ENCODE peak calls at places on chromosomes 12 and 14, in ten cellular contexts. Z is cardiac muscle cell, H is AG09309, E is tibial nerve, G is stomach, S is hepatocyte, X is cardiac fibroblast, Q is GM23338, O is WTC11, V is right lobe of liver. W is an unnamed sample.
A peak's percentile ranks its signal among the peaks of the same experiment; 100 is the strongest.

GRCh38 chr12:32322354-32322753 is 77.0 kb upstream of the FGD4 start:
- DNase-seq in Z (no peak), H (no peak), E (no peak), G (no peak), S (no peak), X (no peak), Q (no peak), O (no peak), V (no peak), W (no peak)

GRCh38 chr12:76927170-76927784 is 48.5 kb upstream of the CSRP2 start:
- DNase-seq in Z (peak; percentile 54), H (no peak), E (no peak), G (peak; percentile 28), S (peak; percentile 35), X (peak; percentile 68), Q (peak; percentile 90), O (peak; percentile 85), V (peak; percentile 46), W (peak; percentile 63)

GRCh38 chr12:115464008-115464672 is 780.2 kb upstream of the TBX3 start:
- DNase-seq in Z (no peak), H (no peak), E (no peak), G (no peak), S (peak; percentile 46), X (no peak), Q (no peak), O (no peak), V (no peak), W (no peak)

GRCh38 chr12:39103552-39104165 is 198.3 kb upstream of the CPNE8 start:
- DNase-seq in Z (peak; percentile 82), H (peak; percentile 11), E (no peak), G (no peak), S (peak; percentile 86), X (peak; percentile 69), Q (peak; percentile 87), O (no peak), V (no peak), W (peak; percentile 87)

GRCh38 chr12:92978607-92979006 is 49.5 kb upstream of the EEA1 start:
- DNase-seq in Z (no peak), H (no peak), E (no peak), G (no peak), S (no peak), X (no peak), Q (no peak), O (no peak), V (no peak), W (no peak)

GRCh38 chr12:132398386-132398991 is 69.1 kb upstream of the GALNT9 start:
- DNase-seq in Z (no peak), H (no peak), E (no peak), G (no peak), S (no peak), X (no peak), Q (no peak), O (no peak), V (peak; percentile 17), W (no peak)

GRCh38 chr12:120039711-120040110 is 50.7 kb downstream of the BICDL1 start:
- DNase-seq in Z (no peak), H (no peak), E (no peak), G (no peak), S (no peak), X (no peak), Q (peak; percentile 69), O (no peak), V (no peak), W (no peak)

GRCh38 chr14:23559921-23560520 is 4.0 kb downstream of the THTPA start:
- DNase-seq in Z (no peak), H (no peak), E (no peak), G (no peak), S (no peak), X (no peak), Q (no peak), O (no peak), V (no peak), W (no peak)

GRCh38 chr14:103510311-103511021 is 12.2 kb downstream of the CKB start:
- DNase-seq in Z (no peak), H (no peak), E (no peak), G (no peak), S (no peak), X (no peak), Q (peak; percentile 57), O (peak; percentile 37), V (no peak), W (no peak)

GRCh38 chr12:27460471-27460978 is 14.0 kb downstream of the SMCO2 start:
- DNase-seq in Z (no peak), H (no peak), E (no peak), G (no peak), S (no peak), X (peak; percentile 81), Q (no peak), O (no peak), V (no peak), W (peak; percentile 11)

GRCh38 chr14:21231020-21231652 is 38.1 kb downstream of the HNRNPC start:
- DNase-seq in Z (no peak), H (no peak), E (no peak), G (no peak), S (no peak), X (no peak), Q (no peak), O (no peak), V (no peak), W (no peak)

GRCh38 chr12:12673296-12673695 is 22.7 kb downstream of the GPR19 start:
- DNase-seq in Z (no peak), H (no peak), E (no peak), G (no peak), S (no peak), X (no peak), Q (no peak), O (no peak), V (no peak), W (no peak)

GRCh38 chr12:70722584-70723343 is 85.5 kb upstream of the PTPRB start:
- DNase-seq in Z (no peak), H (no peak), E (no peak), G (no peak), S (no peak), X (peak; percentile 71), Q (no peak), O (no peak), V (no peak), W (no peak)

GRCh38 chr12:80941916-80942315 is 4.2 kb upstream of the LIN7A start:
- DNase-seq in Z (no peak), H (no peak), E (no peak), G (no peak), S (no peak), X (no peak), Q (no peak), O (no peak), V (no peak), W (peak; percentile 1)

DNA sequence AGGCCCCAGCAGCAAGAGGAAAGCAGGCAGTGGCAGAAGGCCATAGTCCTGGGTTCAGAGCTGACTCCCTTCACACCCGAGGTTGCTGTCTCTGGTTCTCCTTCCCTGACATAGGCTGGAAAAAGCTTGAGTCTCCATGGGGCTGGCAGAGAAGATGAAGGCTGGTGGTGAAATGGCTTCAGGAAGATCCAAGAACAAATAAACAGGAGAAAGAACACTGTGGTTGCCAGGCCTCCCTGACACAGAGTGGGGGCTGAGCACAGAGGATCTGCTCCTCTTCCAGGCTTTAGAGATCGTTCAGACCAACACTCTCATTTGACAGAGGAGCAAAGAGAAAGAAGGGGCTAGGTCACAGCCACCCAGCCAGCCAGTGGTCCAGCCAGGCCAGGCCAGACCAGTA is 14.3 kb downstream of the HDAC7 start:
- DNase-seq in Z (no peak), H (no peak), E (no peak), G (no peak), S (no peak), X (peak; percentile 50), Q (no peak), O (no peak), V (no peak), W (no peak)
- TF ChIP-seq CTCF in Z (no peak), H (no peak), E (no peak), G (no peak), S (no peak), X (no peak), Q (no peak), O (no peak), V (no peak), W (no peak)

GRCh38 chr12:94678396-94678795 is 28.0 kb upstream of the TMCC3 start:
- DNase-seq in Z (no peak), H (no peak), E (no peak), G (no peak), S (no peak), X (no peak), Q (no peak), O (no peak), V (no peak), W (no peak)
- TF ChIP-seq CTCF in Z (no peak), H (no peak), E (no peak), G (no peak), S (no peak), X (no peak), Q (no peak), O (no peak), V (no peak), W (no peak)

DNA sequence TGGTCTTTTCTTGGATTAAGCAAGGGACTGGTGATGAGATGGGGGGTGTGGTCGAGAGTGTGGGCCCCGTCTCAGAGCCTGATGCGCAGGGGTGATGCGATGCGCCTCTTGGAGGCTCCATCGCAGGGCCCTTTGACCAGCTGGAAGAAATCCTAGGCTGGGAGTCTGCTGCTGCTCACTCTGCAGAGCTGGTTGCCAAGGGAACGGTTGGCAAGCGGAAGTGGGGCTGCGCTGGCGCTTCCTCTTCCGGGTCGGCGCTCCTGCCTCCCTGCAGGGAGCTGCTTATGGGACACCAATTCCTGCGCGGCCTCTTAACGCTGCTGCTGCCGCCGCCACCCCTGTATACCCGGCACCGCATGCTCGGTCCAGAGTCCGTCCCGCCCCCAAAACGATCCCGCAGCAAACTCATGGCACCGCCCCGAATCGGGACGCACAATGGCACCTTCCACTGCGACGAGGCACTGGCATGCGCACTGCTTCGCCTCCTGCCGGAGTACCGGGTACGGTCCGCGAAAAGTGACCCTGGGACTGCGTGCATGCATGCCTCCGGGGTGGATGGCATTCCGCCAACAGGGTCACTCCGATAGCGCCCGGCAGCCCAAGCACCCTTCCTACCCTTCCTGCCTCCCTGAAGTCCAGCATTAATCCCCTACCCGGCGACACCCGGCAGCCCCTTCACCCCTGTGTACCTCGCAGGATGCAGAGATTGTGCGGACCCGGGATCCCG is at the start of gene MYG1:
- DNase-seq in Z (peak; percentile 91), H (no peak), E (peak; percentile 52), G (peak; percentile 89), S (peak; percentile 94), X (peak; percentile 92), Q (peak; percentile 98), O (peak; percentile 89), V (peak; percentile 91), W (peak; percentile 80)
- TF ChIP-seq CTCF in Z (peak; percentile 30), H (peak; percentile 35), E (no peak), G (no peak), S (peak; percentile 32), X (peak; percentile 20), Q (peak; percentile 14), O (no peak), V (no peak), W (no peak)

GRCh38 chr12:113388351-113388750 is 15.3 kb downstream of the SDS start:
- DNase-seq in Z (no peak), H (no peak), E (no peak), G (no peak), S (no peak), X (no peak), Q (no peak), O (no peak), V (no peak), W (no peak)
- TF ChIP-seq CTCF in Z (no peak), H (no peak), E (no peak), G (no peak), S (no peak), X (no peak), Q (no peak), O (no peak), V (no peak), W (no peak)

GRCh38 chr14:33964599-33965317 is 13.9 kb upstream of the EGLN3 start:
- DNase-seq in Z (no peak), H (no peak), E (no peak), G (no peak), S (no peak), X (no peak), Q (no peak), O (no peak), V (no peak), W (no peak)
- TF ChIP-seq CTCF in Z (no peak), H (no peak), E (no peak), G (no peak), S (no peak), X (no peak), Q (no peak), O (no peak), V (no peak), W (no peak)